ENCODE peak calls at places on chromosomes 1 and 21, in six cellular contexts. L is H9, A is mesendoderm, S is H1, P is neuronal stem cell, O is mesenchymal stem cell. E is an unnamed sample.

GRCh38 chr1:51295926-51296325 is 34.4 kb downstream of the TTC39A start:
- DNase-seq in P (no peak), A (no peak), O (no peak), L (peak; percentile 49), S (no peak), E (no peak)

GRCh38 chr1:179178965-179179364 is 50.5 kb downstream of the ABL2 start:
- DNase-seq in S (no peak), O (peak; percentile 50), A (no peak), L (no peak), P (no peak), E (peak; percentile 72)

GRCh38 chr1:234777850-234778214 is 167.9 kb upstream of the IRF2BP2 start:
- DNase-seq in A (no peak), L (no peak), S (no peak), O (no peak), P (no peak), E (no peak)

GRCh38 chr1:151992345-151993083 is 1.1 kb downstream of the S100A10 start:
- DNase-seq in L (peak; percentile 87), S (peak; percentile 77), A (peak; percentile 91), P (no peak), O (peak; percentile 93), E (peak; percentile 87)

GRCh38 chr1:211019266-211019665 is 114.7 kb downstream of the KCNH1 start:
- DNase-seq in P (no peak), S (no peak), A (no peak), L (no peak), O (no peak), E (no peak)

GRCh38 chr1:1164701-1165451 is 8.8 kb upstream of the TTLL10 start:
- DNase-seq in L (no peak), P (no peak), O (no peak), S (no peak), A (peak; percentile 53), E (no peak)

GRCh38 chr1:209607795-209608178 is 24.3 kb downstream of the CAMK1G start:
- DNase-seq in A (no peak), S (no peak), O (no peak), P (no peak), L (no peak), E (no peak)

GRCh38 chr1:32014199-32014936 is 700 bp downstream of the KHDRBS1 start:
- DNase-seq in A (peak; percentile 51), P (peak; percentile 20), O (peak; percentile 69), L (peak; percentile 39), S (no peak), E (peak; percentile 36)

GRCh38 chr1:23742670-23743286 is 493 bp upstream of the ELOA start:
- DNase-seq in P (no peak), O (peak; percentile 53), S (peak; percentile 29), A (peak; percentile 75), L (peak; percentile 68), E (no peak)

GRCh38 chr1:94408104-94408503 is 10.1 kb upstream of the ABCD3 start:
- DNase-seq in O (no peak), A (peak; percentile 26), P (no peak), L (no peak), S (no peak), E (no peak)

GRCh38 chr1:240091614-240092300 is at the start of gene FMN2:
- DNase-seq in L (peak; percentile 75), S (no peak), P (peak; percentile 67), O (peak; percentile 26), A (peak; percentile 76), E (peak; percentile 49)

GRCh38 chr1:237879195-237879594 is 11.5 kb downstream of the ZP4 start:
- DNase-seq in S (no peak), A (no peak), P (no peak), O (peak; percentile 63), L (no peak), E (peak; percentile 56)
- H2BK15ac ChIP-seq in S (no peak overlapping the region), A (no peak overlapping the region), P (no peak overlapping the region), O (no peak overlapping the region), L (no peak overlapping the region), E (no peak overlapping the region)

DNA sequence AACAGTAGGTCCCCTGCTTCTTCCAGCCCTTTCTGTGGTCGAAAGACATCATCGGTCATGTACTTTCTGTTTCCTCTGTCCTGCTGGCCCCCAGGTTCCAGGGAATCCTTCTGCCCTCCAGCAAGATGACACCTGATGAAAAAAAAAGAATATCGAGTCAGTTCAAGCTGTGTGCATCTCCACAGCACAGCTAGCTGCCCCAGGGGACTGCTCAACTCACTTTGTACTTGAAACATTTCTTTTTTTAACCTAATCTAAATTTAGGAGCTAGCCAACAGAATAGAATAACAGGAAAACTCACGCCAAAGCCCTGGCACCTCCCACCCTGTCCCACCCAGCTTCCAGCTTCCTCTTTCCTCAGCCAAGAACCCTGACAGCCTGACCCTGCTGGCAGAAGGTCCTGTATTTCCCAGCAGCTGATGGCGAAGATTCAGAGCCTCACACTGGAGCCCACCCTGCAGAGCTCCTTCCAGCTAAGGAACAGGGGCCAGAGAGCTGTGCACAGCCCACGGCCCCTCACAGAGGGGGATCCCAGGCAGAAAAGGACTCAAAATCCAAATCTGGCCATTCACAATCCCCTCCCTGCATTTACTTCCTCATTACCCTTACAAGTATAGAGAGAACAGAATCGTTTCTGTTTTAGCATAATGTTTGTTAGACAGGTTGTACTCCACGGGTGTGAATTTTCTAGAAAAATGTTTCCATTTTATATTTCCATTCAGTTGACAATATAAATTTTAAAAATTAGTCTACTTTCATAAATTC is 176.4 kb downstream of the PSMG1 start:
- DNase-seq in L (no peak), O (no peak), S (no peak), P (no peak), A (no peak), E (no peak)
- H2BK15ac ChIP-seq in L (no peak overlapping the region), O (no peak overlapping the region), S (no peak overlapping the region), P (no peak overlapping the region), A (no peak overlapping the region), E (no peak overlapping the region)

GRCh38 chr1:10721381-10722321 is 74.8 kb downstream of the CASZ1 start:
- DNase-seq in A (peak; percentile 21), L (peak; percentile 66), P (no peak), S (no peak), O (no peak), E (no peak)

GRCh38 chr1:10724052-10724494 is 72.4 kb downstream of the CASZ1 start:
- DNase-seq in S (no peak), O (no peak), A (no peak), L (no peak), P (no peak), E (peak; percentile 26)

GRCh38 chr1:10722803-10723202 is 73.6 kb downstream of the CASZ1 start:
- DNase-seq in A (no peak), P (no peak), L (no peak), S (no peak), O (no peak), E (no peak)

GRCh38 chr1:10724511-10724910 is 71.9 kb downstream of the CASZ1 start:
- DNase-seq in O (no peak), A (no peak), L (no peak), P (no peak), S (no peak), E (no peak)

DNA sequence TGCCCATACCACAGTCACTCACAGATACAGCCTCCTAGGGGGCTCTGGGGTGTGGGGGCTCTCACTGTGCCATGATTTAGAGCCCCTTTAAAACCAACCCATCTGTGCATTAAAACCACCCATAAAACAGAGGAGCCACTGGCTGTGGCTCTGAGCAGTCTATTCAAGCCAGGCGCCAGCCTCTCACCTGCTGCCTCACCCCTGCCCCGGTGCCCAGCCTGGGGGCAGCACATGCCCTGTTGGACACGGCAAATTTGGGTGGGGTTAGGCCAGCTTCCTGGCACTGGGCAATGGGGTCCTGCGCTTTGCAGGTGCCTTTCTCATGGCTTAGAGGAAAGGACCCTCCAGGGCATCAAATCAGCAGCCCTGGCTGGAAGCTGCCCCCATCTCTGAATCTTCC is 73.1 kb downstream of the CASZ1 start:
- DNase-seq in L (no peak), A (no peak), P (no peak), S (no peak), O (no peak), E (no peak)
- H2BK15ac ChIP-seq in L (no peak overlapping the region), A (no peak overlapping the region), P (peak overlapping the region; percentile 65), S (no peak overlapping the region), O (no peak overlapping the region), E (no peak overlapping the region)

DNA sequence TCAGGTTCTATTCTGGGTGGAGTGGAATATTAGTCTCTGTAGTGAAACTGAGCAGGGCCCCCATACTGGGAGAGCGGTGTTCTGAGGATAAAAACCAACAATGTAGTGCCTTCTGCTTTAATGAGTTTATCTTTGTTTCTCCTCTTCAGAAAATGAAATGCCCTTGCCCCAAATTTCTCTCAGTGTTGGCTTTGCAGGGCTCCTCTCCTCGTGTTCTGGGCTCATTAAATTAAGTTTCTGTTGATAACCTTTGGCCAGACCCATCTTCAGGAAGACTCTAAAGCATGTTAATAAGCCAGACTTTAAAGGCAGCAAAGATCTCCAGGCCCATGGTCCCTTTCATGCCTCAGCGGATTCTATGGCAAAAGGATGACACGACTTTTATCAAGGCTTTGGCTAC is 223.2 kb upstream of the PLXNA2 start:
- DNase-seq in A (no peak), P (no peak), S (no peak), O (no peak), L (no peak), E (no peak)
- H2BK15ac ChIP-seq in A (no peak overlapping the region), P (no peak overlapping the region), S (no peak overlapping the region), O (no peak overlapping the region), L (no peak overlapping the region), E (no peak overlapping the region)

DNA sequence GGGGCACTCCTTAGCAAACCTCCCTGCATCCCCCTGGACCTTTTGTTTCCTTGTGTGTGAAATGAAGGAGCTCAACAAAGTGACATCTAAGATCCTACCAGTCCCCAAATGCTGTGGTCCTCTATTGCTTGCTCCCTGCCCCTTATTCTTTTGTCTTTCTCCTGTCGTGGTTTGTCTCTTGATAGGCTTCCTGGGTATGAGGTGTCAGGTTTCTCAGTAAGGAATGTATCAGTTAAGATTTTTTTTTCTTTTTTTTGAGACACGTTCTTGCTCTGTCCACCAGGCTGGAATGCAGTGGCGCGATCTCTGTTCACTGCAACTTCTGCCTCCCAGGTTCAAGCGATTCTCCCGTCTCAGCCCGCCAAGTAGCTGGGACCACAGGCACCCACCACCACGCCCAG is 16.8 kb downstream of the CNIH3 start:
- DNase-seq in P (peak; percentile 29), A (peak; percentile 74), L (no peak), O (no peak), S (no peak), E (peak; percentile 30)
- H2BK15ac ChIP-seq in P (no peak overlapping the region), A (no peak overlapping the region), L (no peak overlapping the region), O (peak overlapping the region; percentile 84), S (no peak overlapping the region), E (peak overlapping the region; percentile 83)

GRCh38 chr1:212822956-212823355 is 24.5 kb downstream of the SPATA45 start:
- DNase-seq in P (no peak), L (no peak), A (no peak), S (no peak), O (no peak), E (no peak)
- H2BK15ac ChIP-seq in P (no peak overlapping the region), L (no peak overlapping the region), A (no peak overlapping the region), S (no peak overlapping the region), O (no peak overlapping the region), E (no peak overlapping the region)

E was measured in IMR-90.